ENCODE peak calls at places on chromosomes 16 and 17, in six cellular contexts. One of them, this sample, is unnamed.

GRCh38 chr16:15415411-15416070 is 18.8 kb upstream of the BMERB1 start:
- DNase-seq in breast epithelium: no peak
- DNase-seq in IMR-90: peak; percentile 38
- DNase-seq in K562: no peak
- DNase-seq in ovary: no peak
- DNase-seq in HCT116: no peak
- DNase-seq in this sample: no peak

GRCh38 chr17:15289285-15290185 is 24.4 kb upstream of the PMP22 start:
- DNase-seq in ovary: no peak
- DNase-seq in HCT116: no peak
- DNase-seq in K562: peak; percentile 12
- DNase-seq in breast epithelium: no peak
- DNase-seq in IMR-90: peak; percentile 89
- DNase-seq in this sample: no peak

GRCh38 chr17:171871-172270 is 9.6 kb downstream of the DOC2B start:
- DNase-seq in ovary: no peak
- DNase-seq in breast epithelium: no peak
- DNase-seq in HCT116: no peak
- DNase-seq in K562: no peak
- DNase-seq in IMR-90: no peak
- DNase-seq in this sample: no peak

GRCh38 chr17:49898547-49899490 is 51.0 kb upstream of the TAC4 start:
- DNase-seq in ovary: no peak
- DNase-seq in HCT116: peak; percentile 48
- DNase-seq in breast epithelium: no peak
- DNase-seq in IMR-90: no peak
- DNase-seq in K562: peak; percentile 36
- DNase-seq in this sample: no peak

GRCh38 chr17:30363715-30364202 is 15.0 kb upstream of the CPD start:
- DNase-seq in IMR-90: peak; percentile 95
- DNase-seq in ovary: no peak
- DNase-seq in HCT116: no peak
- DNase-seq in breast epithelium: peak; percentile 69
- DNase-seq in K562: no peak
- DNase-seq in this sample: no peak

GRCh38 chr17:11981862-11982261 is 15.4 kb downstream of the ZNF18 start:
- DNase-seq in IMR-90: no peak
- DNase-seq in ovary: no peak
- DNase-seq in HCT116: no peak
- DNase-seq in breast epithelium: no peak
- DNase-seq in K562: no peak
- DNase-seq in this sample: no peak

GRCh38 chr17:80171681-80172080 is 1.9 kb downstream of the CARD14 start:
- DNase-seq in ovary: no peak
- DNase-seq in K562: no peak
- DNase-seq in breast epithelium: no peak
- DNase-seq in IMR-90: no peak
- DNase-seq in HCT116: no peak
- DNase-seq in this sample: no peak

GRCh38 chr16:4273858-4274291 is 1.1 kb upstream of the TFAP4 start:
- DNase-seq in HCT116: peak; percentile 51
- DNase-seq in ovary: peak; percentile 40
- DNase-seq in K562: no peak
- DNase-seq in IMR-90: peak; percentile 22
- DNase-seq in breast epithelium: peak; percentile 47
- DNase-seq in this sample: peak; percentile 64

GRCh38 chr16:23521037-23521743 is 10.9 kb upstream of the GGA2 start:
- DNase-seq in HCT116: no peak
- DNase-seq in breast epithelium: no peak
- DNase-seq in K562: no peak
- DNase-seq in ovary: no peak
- DNase-seq in IMR-90: no peak
- DNase-seq in this sample: no peak

GRCh38 chr16:50050802-50051201 is 15.0 kb upstream of the HEATR3 start:
- DNase-seq in breast epithelium: no peak
- DNase-seq in K562: no peak
- DNase-seq in ovary: no peak
- DNase-seq in HCT116: no peak
- DNase-seq in IMR-90: peak; percentile 11
- DNase-seq in this sample: no peak

GRCh38 chr16:2531696-2532493 is 687 bp upstream of the CEMP1 start:
- DNase-seq in IMR-90: peak; percentile 95
- DNase-seq in HCT116: peak; percentile 91
- DNase-seq in breast epithelium: peak; percentile 99
- DNase-seq in K562: peak; percentile 91
- DNase-seq in ovary: peak; percentile 98
- DNase-seq in this sample: peak; percentile 99

DNA sequence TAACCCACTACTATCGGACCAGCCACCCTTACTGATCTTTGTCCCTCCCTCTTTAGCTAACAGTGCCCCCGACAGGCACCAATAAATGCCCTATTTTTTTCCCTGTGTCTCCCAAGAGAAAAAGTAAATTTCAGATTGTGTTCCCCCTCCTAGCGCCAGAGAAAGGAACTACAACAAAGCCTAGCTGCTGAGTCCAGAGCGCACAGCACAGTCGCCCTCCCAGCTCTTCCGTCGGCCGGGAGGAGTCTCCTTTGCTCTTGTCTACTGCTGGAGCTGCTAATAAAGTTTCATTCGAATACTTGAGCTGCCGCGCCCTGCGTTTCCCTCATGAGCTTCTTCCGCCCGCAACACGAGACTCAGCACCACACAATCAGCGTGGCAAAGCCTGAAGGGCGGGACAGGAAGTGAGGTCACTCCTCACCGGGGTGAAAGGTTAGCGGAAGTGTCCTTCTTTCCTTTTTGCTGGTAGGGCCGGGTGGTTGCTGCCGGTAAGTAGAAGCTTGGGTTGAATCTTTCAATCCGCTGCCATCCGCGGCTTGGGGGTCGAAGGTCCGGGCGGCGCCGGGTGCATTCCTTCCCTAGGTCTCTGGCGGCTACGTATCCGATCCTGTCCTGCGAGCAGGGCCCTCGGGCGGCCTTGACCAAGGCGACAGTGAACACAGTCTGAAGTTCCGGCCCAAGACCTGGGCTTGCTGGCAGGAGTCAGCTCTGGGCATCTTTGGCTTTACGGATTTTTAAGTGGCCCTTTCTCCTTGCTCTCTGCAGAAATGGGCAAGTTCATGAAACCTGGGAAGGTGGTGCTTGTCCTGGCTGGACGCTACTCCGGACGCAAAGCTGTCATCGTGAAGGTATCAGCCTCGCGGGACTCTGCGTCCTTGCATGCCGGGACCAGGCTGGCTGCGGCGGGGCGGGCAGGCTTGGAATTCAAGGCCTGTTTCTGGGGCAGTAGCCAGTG is at the start of gene RPL27:
- DNase-seq in breast epithelium: peak; percentile 99
- DNase-seq in ovary: peak; percentile 97
- DNase-seq in IMR-90: peak; percentile 100
- DNase-seq in HCT116: peak; percentile 100
- DNase-seq in K562: peak; percentile 91
- DNase-seq in this sample: peak; percentile 99
- TF ChIP-seq POLR2A in breast epithelium: peak; percentile 80
- TF ChIP-seq POLR2A in ovary: peak; percentile 89
- TF ChIP-seq POLR2A in IMR-90: peak; percentile 97
- TF ChIP-seq POLR2A in HCT116: peak; percentile 78
- TF ChIP-seq POLR2A in K562: peak; percentile 99
- TF ChIP-seq POLR2A in this sample: peak; percentile 90

GRCh38 chr17:33521784-33522183 is 228.7 kb upstream of the ASIC2 start:
- DNase-seq in IMR-90: no peak
- DNase-seq in ovary: no peak
- DNase-seq in K562: peak; percentile 24
- DNase-seq in HCT116: no peak
- DNase-seq in breast epithelium: no peak
- DNase-seq in this sample: no peak
- TF ChIP-seq CTCF in IMR-90: no peak
- TF ChIP-seq CTCF in ovary: no peak
- TF ChIP-seq CTCF in K562: peak; percentile 66
- TF ChIP-seq CTCF in HCT116: no peak
- TF ChIP-seq CTCF in breast epithelium: no peak
- TF ChIP-seq CTCF in this sample: no peak

GRCh38 chr17:73753751-73754496 is 109.7 kb upstream of the SDK2 start:
- DNase-seq in HCT116: no peak
- DNase-seq in ovary: no peak
- DNase-seq in IMR-90: no peak
- DNase-seq in breast epithelium: no peak
- DNase-seq in K562: no peak
- DNase-seq in this sample: no peak
- H3K36me3 ChIP-seq in HCT116: no peaks in the 10 kb centered on the region
- H3K36me3 ChIP-seq in ovary: no peaks in the 10 kb centered on the region
- H3K36me3 ChIP-seq in IMR-90: no peaks in the 10 kb centered on the region
- H3K36me3 ChIP-seq in breast epithelium: no peaks in the 10 kb centered on the region
- H3K36me3 ChIP-seq in K562: no peaks in the 10 kb centered on the region
- H3K36me3 ChIP-seq in this sample: no peaks in the 10 kb centered on the region

GRCh38 chr17:64369007-64369893 is 21.4 kb downstream of the PECAM1 start:
- DNase-seq in ovary: no peak
- DNase-seq in HCT116: no peak
- DNase-seq in IMR-90: no peak
- DNase-seq in K562: no peak
- DNase-seq in breast epithelium: no peak
- DNase-seq in this sample: no peak
- TF ChIP-seq POLR2A in ovary: no peak
- TF ChIP-seq POLR2A in HCT116: no peak
- TF ChIP-seq POLR2A in IMR-90: no peak
- TF ChIP-seq POLR2A in K562: no peak
- TF ChIP-seq POLR2A in breast epithelium: no peak
- TF ChIP-seq POLR2A in this sample: no peak

GRCh38 chr17:77257596-77258458 is 117.1 kb downstream of the SEC14L1 start:
- DNase-seq in K562: no peak
- DNase-seq in HCT116: no peak
- DNase-seq in breast epithelium: no peak
- DNase-seq in ovary: no peak
- DNase-seq in IMR-90: no peak
- DNase-seq in this sample: no peak
- TF ChIP-seq CTCF in K562: no peak
- TF ChIP-seq CTCF in HCT116: no peak
- TF ChIP-seq CTCF in breast epithelium: no peak
- TF ChIP-seq CTCF in ovary: no peak
- TF ChIP-seq CTCF in IMR-90: no peak
- TF ChIP-seq CTCF in this sample: no peak

GRCh38 chr17:81456798-81457197 is 55.8 kb downstream of the ACTG1 start:
- DNase-seq in IMR-90: no peak
- DNase-seq in K562: no peak
- DNase-seq in HCT116: no peak
- DNase-seq in ovary: no peak
- DNase-seq in breast epithelium: no peak
- DNase-seq in this sample: no peak

GRCh38 chr17:81458628-81459027 is 54.0 kb downstream of the ACTG1 start:
- DNase-seq in ovary: no peak
- DNase-seq in K562: no peak
- DNase-seq in IMR-90: no peak
- DNase-seq in HCT116: no peak
- DNase-seq in breast epithelium: no peak
- DNase-seq in this sample: no peak

GRCh38 chr17:81456091-81456490 is 56.5 kb downstream of the ACTG1 start:
- DNase-seq in breast epithelium: no peak
- DNase-seq in IMR-90: no peak
- DNase-seq in HCT116: no peak
- DNase-seq in ovary: no peak
- DNase-seq in K562: no peak
- DNase-seq in this sample: peak; percentile 26

GRCh38 chr17:81457917-81458555 is 54.6 kb downstream of the ACTG1 start:
- DNase-seq in K562: peak; percentile 54
- DNase-seq in IMR-90: no peak
- DNase-seq in HCT116: no peak
- DNase-seq in ovary: no peak
- DNase-seq in breast epithelium: no peak
- DNase-seq in this sample: no peak

DNA sequence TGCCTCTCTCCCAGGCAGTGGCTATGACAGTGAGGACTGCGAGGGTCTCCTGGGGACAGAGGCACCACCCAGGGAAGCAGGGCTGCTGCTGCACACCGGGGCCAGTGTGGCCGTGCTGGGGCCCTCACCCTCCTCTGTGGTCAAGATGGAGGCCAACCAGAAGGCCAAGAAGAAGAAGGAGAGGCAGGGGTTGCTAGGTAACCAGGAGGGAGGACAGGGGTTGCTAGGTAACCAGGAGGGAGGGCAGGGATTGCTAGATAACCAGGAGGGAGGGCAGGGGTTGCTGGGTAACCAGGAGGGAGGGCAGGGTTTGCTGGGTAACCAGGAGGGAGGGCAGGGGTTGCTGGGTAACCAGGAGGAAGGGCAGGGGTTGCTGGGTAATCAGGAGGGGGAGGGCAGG is 55.2 kb downstream of the ACTG1 start:
- DNase-seq in breast epithelium: no peak
- DNase-seq in K562: no peak
- DNase-seq in IMR-90: no peak
- DNase-seq in HCT116: no peak
- DNase-seq in ovary: no peak
- DNase-seq in this sample: no peak
- H3K36me3 ChIP-seq in breast epithelium: no peaks in the 10 kb centered on the region
- H3K36me3 ChIP-seq in K562: peaks cover 2% of the 10 kb centered on the region
- H3K36me3 ChIP-seq in IMR-90: peaks cover 30% of the 10 kb centered on the region
- H3K36me3 ChIP-seq in HCT116: peaks cover 2% of the 10 kb centered on the region
- H3K36me3 ChIP-seq in ovary: no peaks in the 10 kb centered on the region
- H3K36me3 ChIP-seq in this sample: no peaks in the 10 kb centered on the region

DNA sequence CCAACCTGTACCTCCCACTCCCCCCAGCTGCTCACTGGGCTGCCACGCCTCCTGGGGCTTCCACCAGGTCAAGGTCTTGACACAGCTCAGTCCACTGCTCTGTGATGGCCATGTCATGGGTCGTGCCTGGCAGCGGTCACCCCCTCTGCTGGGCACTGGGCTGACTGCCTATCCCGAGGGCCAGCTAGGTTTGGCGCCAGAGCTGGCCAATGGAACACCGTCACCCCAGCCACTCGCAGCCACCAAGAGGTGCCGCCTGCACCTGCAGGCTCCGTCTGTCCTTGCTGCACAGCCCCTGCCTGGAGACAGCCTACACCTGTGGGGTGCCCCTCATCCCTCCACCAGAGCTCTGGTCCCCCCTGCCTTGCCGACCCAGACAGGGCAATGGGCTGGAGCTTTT is 4.5 kb upstream of the RAB40C start:
- DNase-seq in K562: no peak
- DNase-seq in breast epithelium: no peak
- DNase-seq in HCT116: no peak
- DNase-seq in ovary: no peak
- DNase-seq in IMR-90: no peak
- DNase-seq in this sample: peak; percentile 80
- TF ChIP-seq POLR2A in K562: peak; percentile 8
- TF ChIP-seq POLR2A in breast epithelium: no peak
- TF ChIP-seq POLR2A in HCT116: no peak
- TF ChIP-seq POLR2A in ovary: no peak
- TF ChIP-seq POLR2A in IMR-90: no peak
- TF ChIP-seq POLR2A in this sample: no peak

This sample was measured in body of pancreas.